ENCODE peak calls at places on chromosomes 12 and 14, in seven cellular contexts. One of them, this sample, is unnamed.

GRCh38 chr12:125064492-125064891 is 743 bp upstream of the AACS start:
- DNase-seq in activated gamma-delta T cell treated with anti-CD3 and anti-CD28 coated beads, Interleukin-2, amount 50 U/mL, for 16 hours: no peak
- DNase-seq in tibial nerve: no peak
- DNase-seq in pancreas: no peak
- DNase-seq in Daoy: no peak
- DNase-seq in anterior cingulate cortex: no peak
- DNase-seq in NCI-H748 treated with DMSO at 0.1 percent for 48 hours: no peak
- DNase-seq in this sample: no peak

GRCh38 chr14:62301911-62302310 is 539.7 kb downstream of the SNAPC1 start:
- DNase-seq in pancreas: no peak
- DNase-seq in activated gamma-delta T cell treated with anti-CD3 and anti-CD28 coated beads, Interleukin-2, amount 50 U/mL, for 16 hours: no peak
- DNase-seq in NCI-H748 treated with DMSO at 0.1 percent for 48 hours: no peak
- DNase-seq in anterior cingulate cortex: no peak
- DNase-seq in tibial nerve: no peak
- DNase-seq in Daoy: peak
- DNase-seq in this sample: no peak

GRCh38 chr12:42474391-42474790 is 115.2 kb downstream of the PRICKLE1 start:
- DNase-seq in activated gamma-delta T cell treated with anti-CD3 and anti-CD28 coated beads, Interleukin-2, amount 50 U/mL, for 16 hours: no peak
- DNase-seq in pancreas: no peak
- DNase-seq in Daoy: peak
- DNase-seq in anterior cingulate cortex: no peak
- DNase-seq in NCI-H748 treated with DMSO at 0.1 percent for 48 hours: no peak
- DNase-seq in tibial nerve: no peak
- DNase-seq in this sample: no peak

GRCh38 chr12:55619352-55620138 is 17.1 kb upstream of the OR10P1 start:
- DNase-seq in pancreas: no peak
- DNase-seq in tibial nerve: no peak
- DNase-seq in NCI-H748 treated with DMSO at 0.1 percent for 48 hours: peak
- DNase-seq in anterior cingulate cortex: no peak
- DNase-seq in activated gamma-delta T cell treated with anti-CD3 and anti-CD28 coated beads, Interleukin-2, amount 50 U/mL, for 16 hours: no peak
- DNase-seq in Daoy: peak
- DNase-seq in this sample: no peak

GRCh38 chr12:62332598-62332997 is 72.4 kb downstream of the USP15 start:
- DNase-seq in anterior cingulate cortex: no peak
- DNase-seq in pancreas: no peak
- DNase-seq in tibial nerve: no peak
- DNase-seq in activated gamma-delta T cell treated with anti-CD3 and anti-CD28 coated beads, Interleukin-2, amount 50 U/mL, for 16 hours: no peak
- DNase-seq in NCI-H748 treated with DMSO at 0.1 percent for 48 hours: no peak
- DNase-seq in Daoy: peak
- DNase-seq in this sample: no peak

GRCh38 chr12:110224379-110225304 is 56.4 kb upstream of the ATP2A2 start:
- DNase-seq in tibial nerve: no peak
- DNase-seq in Daoy: peak
- DNase-seq in pancreas: no peak
- DNase-seq in activated gamma-delta T cell treated with anti-CD3 and anti-CD28 coated beads, Interleukin-2, amount 50 U/mL, for 16 hours: no peak
- DNase-seq in anterior cingulate cortex: no peak
- DNase-seq in NCI-H748 treated with DMSO at 0.1 percent for 48 hours: no peak
- DNase-seq in this sample: peak

GRCh38 chr14:73239463-73240241 is 2.3 kb downstream of the PAPLN start:
- DNase-seq in tibial nerve: peak
- DNase-seq in NCI-H748 treated with DMSO at 0.1 percent for 48 hours: no peak
- DNase-seq in activated gamma-delta T cell treated with anti-CD3 and anti-CD28 coated beads, Interleukin-2, amount 50 U/mL, for 16 hours: no peak
- DNase-seq in anterior cingulate cortex: peak
- DNase-seq in Daoy: peak
- DNase-seq in pancreas: no peak
- DNase-seq in this sample: no peak

GRCh38 chr12:92010368-92010767 is 135.3 kb downstream of the BTG1 start:
- DNase-seq in pancreas: no peak
- DNase-seq in tibial nerve: no peak
- DNase-seq in NCI-H748 treated with DMSO at 0.1 percent for 48 hours: no peak
- DNase-seq in activated gamma-delta T cell treated with anti-CD3 and anti-CD28 coated beads, Interleukin-2, amount 50 U/mL, for 16 hours: no peak
- DNase-seq in anterior cingulate cortex: no peak
- DNase-seq in Daoy: no peak
- DNase-seq in this sample: no peak

GRCh38 chr12:32000373-32001005 is 41.3 kb downstream of the RESF1 start:
- DNase-seq in pancreas: no peak
- DNase-seq in activated gamma-delta T cell treated with anti-CD3 and anti-CD28 coated beads, Interleukin-2, amount 50 U/mL, for 16 hours: no peak
- DNase-seq in tibial nerve: no peak
- DNase-seq in anterior cingulate cortex: no peak
- DNase-seq in Daoy: no peak
- DNase-seq in NCI-H748 treated with DMSO at 0.1 percent for 48 hours: no peak
- DNase-seq in this sample: no peak

GRCh38 chr12:179131-179884 is 34.6 kb downstream of the SLC6A12 start:
- DNase-seq in tibial nerve: no peak
- DNase-seq in anterior cingulate cortex: no peak
- DNase-seq in pancreas: peak
- DNase-seq in Daoy: peak
- DNase-seq in activated gamma-delta T cell treated with anti-CD3 and anti-CD28 coated beads, Interleukin-2, amount 50 U/mL, for 16 hours: no peak
- DNase-seq in NCI-H748 treated with DMSO at 0.1 percent for 48 hours: no peak
- DNase-seq in this sample: no peak

GRCh38 chr12:25427328-25428249 is 125.5 kb downstream of the LMNTD1 start:
- DNase-seq in anterior cingulate cortex: no peak
- DNase-seq in pancreas: no peak
- DNase-seq in tibial nerve: no peak
- DNase-seq in NCI-H748 treated with DMSO at 0.1 percent for 48 hours: no peak
- DNase-seq in activated gamma-delta T cell treated with anti-CD3 and anti-CD28 coated beads, Interleukin-2, amount 50 U/mL, for 16 hours: no peak
- DNase-seq in Daoy: no peak
- DNase-seq in this sample: no peak

GRCh38 chr12:6380141-6381121 is 3.5 kb upstream of the LTBR start:
- DNase-seq in tibial nerve: no peak
- DNase-seq in NCI-H748 treated with DMSO at 0.1 percent for 48 hours: no peak
- DNase-seq in anterior cingulate cortex: no peak
- DNase-seq in pancreas: no peak
- DNase-seq in Daoy: no peak
- DNase-seq in activated gamma-delta T cell treated with anti-CD3 and anti-CD28 coated beads, Interleukin-2, amount 50 U/mL, for 16 hours: no peak
- DNase-seq in this sample: no peak

GRCh38 chr14:35215110-35215872 is 76.9 kb upstream of the PSMA6 start:
- DNase-seq in pancreas: no peak
- DNase-seq in tibial nerve: no peak
- DNase-seq in activated gamma-delta T cell treated with anti-CD3 and anti-CD28 coated beads, Interleukin-2, amount 50 U/mL, for 16 hours: no peak
- DNase-seq in Daoy: peak
- DNase-seq in NCI-H748 treated with DMSO at 0.1 percent for 48 hours: no peak
- DNase-seq in anterior cingulate cortex: no peak
- DNase-seq in this sample: no peak